ENCODE peak calls at places on chromosomes 7 and 10, in five cellular contexts. C is colonic mucosa, F is transverse colon, P is tibial artery, K is heart left ventricle. L is an unnamed sample. For H3K4me1 and H3K36me3, the result is how much of the 10 kb centered on the place peaks cover.

GRCh38 chr7:68176974-68177373 is 1180.3 kb downstream of the TYW1 start:
- DNase-seq in C (peak), F (no peak), P (peak), K (peak), L (peak)

GRCh38 chr10:18087398-18087797 is 52.8 kb upstream of the CACNB2 start:
- DNase-seq in C (peak), F (peak), P (no peak), K (no peak), L (peak)

GRCh38 chr7:4682621-4683042 is 537 bp downstream of the FOXK1 start:
- DNase-seq in C (peak), F (peak), P (peak), K (peak), L (peak)

GRCh38 chr10:46266506-46266985 is 20.3 kb upstream of the ANTXRL start:
- DNase-seq in C (no peak), F (no peak), P (no peak), K (no peak), L (no peak)

GRCh38 chr7:141043621-141044020 is 28.9 kb upstream of the MRPS33 start:
- DNase-seq in C (no peak), F (no peak), P (no peak), K (no peak), L (no peak)

GRCh38 chr7:3215624-3216585 is 85.1 kb upstream of the SDK1 start:
- DNase-seq in C (no peak), F (no peak), P (no peak), K (no peak), L (no peak)

GRCh38 chr10:38008006-38008405 is 2.5 kb upstream of the ZNF33A start:
- DNase-seq in C (no peak), F (no peak), P (no peak), K (no peak), L (no peak)

GRCh38 chr7:6181136-6181535 is 91.3 kb downstream of the CYTH3 start:
- DNase-seq in C (no peak), F (no peak), P (no peak), K (no peak), L (no peak)

GRCh38 chr7:94375713-94376112 is 19.0 kb upstream of the COL1A2 start:
- DNase-seq in C (no peak), F (no peak), P (no peak), K (peak), L (no peak)

GRCh38 chr7:34315032-34315431 is 343.0 kb upstream of the NPSR1 start:
- DNase-seq in C (no peak), F (no peak), P (no peak), K (no peak), L (no peak)

GRCh38 chr10:1624240-1624639 is 113.1 kb downstream of the ADARB2 start:
- DNase-seq in C (no peak), F (no peak), P (no peak), K (no peak), L (no peak)

GRCh38 chr10:4100324-4100826 is 315.4 kb upstream of the KLF6 start:
- DNase-seq in C (no peak), F (no peak), P (no peak), K (no peak), L (no peak)

GRCh38 chr7:116139007-116139406 is 71.3 kb upstream of the TES start:
- DNase-seq in C (no peak), F (no peak), P (no peak), K (peak), L (no peak)

GRCh38 chr7:157335256-157335655 is 1.5 kb upstream of the DNAJB6 start:
- DNase-seq in C (no peak), F (no peak), P (no peak), K (no peak), L (no peak)

GRCh38 chr7:66591801-66592596 is 36.7 kb upstream of the KCTD7 start:
- DNase-seq in C (peak), F (peak), P (peak), K (peak), L (peak)

GRCh38 chr7:76002139-76002538 is 7.7 kb upstream of the TMEM120A start:
- DNase-seq in C (no peak), F (no peak), P (no peak), K (peak), L (no peak)

GRCh38 chr10:30617070-30617469 is 12.5 kb downstream of the LYZL2 start:
- DNase-seq in C (no peak), F (no peak), P (no peak), K (no peak), L (no peak)

GRCh38 chr10:124768791-124769190 is 22.9 kb downstream of the EEF1AKMT2 start:
- DNase-seq in C (no peak), F (no peak), P (no peak), K (no peak), L (no peak)

GRCh38 chr7:109322833-109323232 is 753.2 kb downstream of the DNAJB9 start:
- DNase-seq in C (no peak), F (no peak), P (no peak), K (no peak), L (no peak)

GRCh38 chr7:120780938-120781337 is 77.0 kb downstream of the TSPAN12 start:
- DNase-seq in C (no peak), F (no peak), P (no peak), K (no peak), L (no peak)

GRCh38 chr10:4765428-4765827 is 60.6 kb upstream of the AKR1E2 start:
- DNase-seq in C (no peak), F (no peak), P (no peak), K (no peak), L (no peak)

GRCh38 chr10:73218466-73219191 is 28.4 kb downstream of the DNAJC9 start:
- DNase-seq in C (no peak), F (no peak), P (no peak), K (no peak), L (no peak)

GRCh38 chr7:83732305-83732704 is 83.4 kb upstream of the SEMA3E start:
- DNase-seq in C (no peak), F (no peak), P (no peak), K (no peak), L (no peak)

GRCh38 chr10:33234779-33235178 is 99.7 kb downstream of the NRP1 start:
- DNase-seq in C (no peak), F (no peak), P (no peak), K (peak), L (no peak)

GRCh38 chr7:100693312-100694195 is 496 bp downstream of the GIGYF1 start:
- DNase-seq in C (no peak), F (no peak), P (no peak), K (no peak), L (no peak)

GRCh38 chr7:46993396-46993795 is 588.5 kb downstream of the TNS3 start:
- DNase-seq in C (no peak), F (no peak), P (no peak), K (no peak), L (no peak)

GRCh38 chr10:103053659-103054581 is 135.8 kb downstream of the CNNM2 start:
- DNase-seq in C (peak), F (peak), P (peak), K (peak), L (peak)

GRCh38 chr7:102125127-102125561 is 161.5 kb upstream of the SH2B2 start:
- DNase-seq in C (no peak), F (peak), P (peak), K (peak), L (peak)

GRCh38 chr7:2134740-2135139 is 98.0 kb downstream of the MAD1L1 start:
- DNase-seq in C (no peak), F (no peak), P (no peak), K (no peak), L (no peak)

GRCh38 chr7:37833107-37833817 is 15.1 kb upstream of the NME8 start:
- DNase-seq in C (peak), F (peak), P (peak), K (peak), L (peak)

GRCh38 chr10:13865758-13866491 is 279.2 kb downstream of the PRPF18 start:
- DNase-seq in C (no peak), F (no peak), P (no peak), K (peak), L (peak)

GRCh38 chr10:60652628-60653027 is 125.7 kb upstream of the CDK1 start:
- DNase-seq in C (no peak), F (no peak), P (no peak), K (no peak), L (no peak)

GRCh38 chr7:30177186-30177585 is 42.4 kb downstream of the MTURN start:
- DNase-seq in C (no peak), F (no peak), P (no peak), K (no peak), L (no peak)

GRCh38 chr7:90188281-90188680 is 23.3 kb upstream of the STEAP2 start:
- DNase-seq in C (peak), F (peak), P (no peak), K (no peak), L (no peak)

GRCh38 chr7:151062399-151063211 is 3.2 kb downstream of the SLC4A2 start:
- DNase-seq in C (peak), F (peak), P (no peak), K (peak), L (no peak)

GRCh38 chr10:95333997-95334792 is 43.4 kb upstream of the PDLIM1 start:
- DNase-seq in C (peak), F (peak), P (peak), K (peak), L (peak)

DNA sequence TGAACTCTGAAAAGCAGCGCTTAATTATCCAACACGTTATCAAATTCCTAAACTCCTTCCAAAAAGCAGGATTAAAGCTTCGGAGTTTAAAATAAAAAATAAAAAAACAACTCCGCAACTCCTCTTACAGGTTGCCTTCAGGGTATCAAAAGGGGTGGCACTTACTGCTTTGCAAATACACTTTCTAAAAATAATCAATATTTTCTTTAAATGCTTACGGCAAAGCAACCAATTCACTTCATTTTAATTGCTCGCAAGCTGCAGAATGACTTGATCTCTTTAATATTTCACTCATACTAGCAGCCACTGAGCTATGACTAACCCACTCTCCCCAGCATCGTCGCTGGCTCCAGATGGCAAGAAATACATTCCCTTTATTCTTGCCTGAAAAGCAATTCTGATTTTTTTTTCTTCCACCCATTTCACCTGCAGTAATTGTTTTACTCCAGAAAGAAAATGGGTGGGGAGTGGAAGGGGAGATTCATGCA is 54.4 kb upstream of the FHIP2A start:
- DNase-seq in C (no peak), F (no peak), P (no peak), K (no peak), L (no peak)
- H3K4me3 ChIP-seq in C (peak), F (peak), P (peak), K (peak), L (peak)

GRCh38 chr7:152902870-152903860 is 143.6 kb downstream of the ACTR3B start:
- DNase-seq in C (no peak), F (no peak), P (no peak), K (no peak), L (no peak)
- H3K4me1 ChIP-seq in C (under half), F (under half), P (under half), K (under half), L (under half)

GRCh38 chr10:98444314-98445006 is 2.3 kb downstream of the HPS1 start:
- DNase-seq in C (no peak), F (no peak), P (no peak), K (no peak), L (no peak)
- H3K36me3 ChIP-seq in C (under half), F (under half), P (under half), K (under half), L (under half)

DNA sequence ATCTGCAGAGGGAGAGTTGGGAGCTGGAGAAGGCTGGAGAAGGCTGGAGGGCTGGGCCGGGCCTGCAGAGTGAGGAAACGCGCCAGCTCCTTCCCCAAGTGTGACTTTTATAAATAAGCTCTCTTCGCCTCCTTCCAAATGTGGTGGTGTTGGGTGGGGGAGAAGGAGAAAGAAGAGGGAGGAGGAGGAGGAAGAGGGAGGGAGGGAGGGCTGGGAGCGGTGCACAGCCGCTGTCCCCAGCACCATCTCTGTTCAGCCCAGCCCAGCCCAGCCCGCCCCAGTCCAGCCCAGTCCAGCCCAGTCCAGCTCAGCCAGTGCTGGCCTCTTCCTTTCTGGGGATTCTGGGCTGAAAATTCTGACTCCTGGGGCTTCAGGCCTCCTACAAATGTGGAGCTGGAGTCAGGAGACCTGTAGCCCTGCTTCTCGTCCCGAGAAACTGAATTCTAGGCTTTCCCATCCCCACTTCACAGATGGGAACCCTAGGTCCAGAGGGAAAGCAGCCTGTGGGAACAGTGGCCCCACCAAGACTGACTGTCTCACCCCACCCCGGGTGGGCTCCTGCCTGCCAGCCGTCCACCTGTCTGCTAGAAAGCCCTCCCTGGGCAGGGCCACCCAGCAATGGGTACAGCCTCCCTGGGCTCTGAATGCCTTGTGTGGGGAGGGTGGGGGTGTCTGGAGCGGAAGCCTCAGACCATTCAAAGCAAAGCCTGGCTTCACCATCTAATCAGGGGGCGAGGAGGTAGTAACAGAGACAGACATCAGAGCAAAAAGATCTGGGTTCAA is 2.3 kb downstream of the STX1A start:
- DNase-seq in C (no peak), F (no peak), P (no peak), K (no peak), L (no peak)
- H3K4me3 ChIP-seq in C (no peak), F (no peak), P (peak), K (no peak), L (no peak)

GRCh38 chr7:130923930-130924329 is 189.9 kb upstream of the KLF14 start:
- DNase-seq in C (no peak), F (no peak), P (no peak), K (no peak), L (no peak)
- H3K4me1 ChIP-seq in C (under half), F (half or more), P (half or more), K (under half), L (half or more)

GRCh38 chr7:112069879-112070321 is 136.3 kb downstream of the DOCK4 start:
- DNase-seq in C (no peak), F (no peak), P (no peak), K (no peak), L (no peak)
- H3K36me3 ChIP-seq in C (under half), F (under half), P (under half), K (under half), L (under half)

GRCh38 chr7:99543081-99543671 is 8.7 kb downstream of the FAM200A start:
- DNase-seq in C (no peak), F (no peak), P (no peak), K (no peak), L (no peak)

GRCh38 chr7:99540542-99540941 is 11.4 kb downstream of the FAM200A start:
- DNase-seq in C (no peak), F (no peak), P (no peak), K (no peak), L (no peak)

GRCh38 chr7:99541212-99541611 is 10.7 kb downstream of the FAM200A start:
- DNase-seq in C (no peak), F (no peak), P (no peak), K (no peak), L (no peak)

GRCh38 chr7:99539213-99539811 is 12.6 kb downstream of the FAM200A start:
- DNase-seq in C (no peak), F (no peak), P (no peak), K (no peak), L (no peak)

DNA sequence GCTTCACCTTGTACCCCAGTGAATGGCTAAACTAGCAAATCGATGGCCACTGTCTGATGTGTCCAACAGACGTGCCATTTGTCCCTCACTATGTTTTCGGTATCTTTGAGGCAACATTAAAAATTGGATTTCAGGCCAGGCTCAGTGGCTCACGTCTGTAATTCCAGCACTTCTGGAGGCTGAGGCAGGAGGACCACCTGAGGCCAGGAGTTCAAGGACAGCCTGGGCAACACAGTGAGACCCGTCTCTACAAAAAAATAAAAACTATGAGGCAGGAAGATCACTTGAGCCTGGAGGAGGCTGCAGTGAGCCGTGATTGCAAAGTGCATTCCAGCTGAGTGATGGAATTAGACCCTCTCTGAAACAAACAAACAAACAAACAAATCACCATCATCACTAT is 8.0 kb downstream of the FAM200A start:
- DNase-seq in C (no peak), F (no peak), P (no peak), K (no peak), L (no peak)
- H3K4me3 ChIP-seq in C (no peak), F (no peak), P (no peak), K (no peak), L (no peak)

GRCh38 chr10:86962981-86963310 is 4.5 kb downstream of the SNCG start:
- DNase-seq in C (no peak), F (no peak), P (no peak), K (peak), L (no peak)
- H3K4me1 ChIP-seq in C (under half), F (under half), P (half or more), K (under half), L (under half)

GRCh38 chr7:854118-854775 is 22.0 kb downstream of the SUN1 start:
- DNase-seq in C (no peak), F (no peak), P (no peak), K (no peak), L (no peak)
- H3K36me3 ChIP-seq in C (under half), F (half or more), P (half or more), K (half or more), L (under half)

GRCh38 chr10:69506834-69507643 is 55.8 kb downstream of the TSPAN15 start:
- DNase-seq in C (peak), F (no peak), P (no peak), K (no peak), L (no peak)
- H3K4me3 ChIP-seq in C (no peak), F (no peak), P (no peak), K (no peak), L (no peak)

L was measured in heart right ventricle.